ENCODE peak calls at places on chromosome 3, in eight cellular contexts. One of them, this sample, is unnamed.

GRCh38 chr3:24355806-24356205 is 138.8 kb downstream of the THRB start:
- DNase-seq in AG09309: no peak
- DNase-seq in PC-3: no peak
- DNase-seq in CD8-positive, alpha-beta T cell: no peak
- DNase-seq in head of caudate nucleus: no peak
- DNase-seq in cardiac muscle cell: no peak
- DNase-seq in brain microvascular endothelial cell: no peak
- DNase-seq in EL: no peak
- DNase-seq in this sample: no peak

GRCh38 chr3:113560845-113561623 is 28.7 kb downstream of the SIDT1 start:
- DNase-seq in CD8-positive, alpha-beta T cell: no peak
- DNase-seq in cardiac muscle cell: no peak
- DNase-seq in head of caudate nucleus: no peak
- DNase-seq in EL: no peak
- DNase-seq in brain microvascular endothelial cell: no peak
- DNase-seq in AG09309: no peak
- DNase-seq in PC-3: peak
- DNase-seq in this sample: no peak

GRCh38 chr3:104956620-104957345 is 409.9 kb upstream of the ALCAM start:
- DNase-seq in head of caudate nucleus: no peak
- DNase-seq in brain microvascular endothelial cell: no peak
- DNase-seq in PC-3: no peak
- DNase-seq in AG09309: no peak
- DNase-seq in cardiac muscle cell: no peak
- DNase-seq in EL: no peak
- DNase-seq in CD8-positive, alpha-beta T cell: no peak
- DNase-seq in this sample: no peak

GRCh38 chr3:45872569-45872968 is 13.8 kb upstream of the CCR9 start:
- DNase-seq in PC-3: no peak
- DNase-seq in head of caudate nucleus: no peak
- DNase-seq in cardiac muscle cell: no peak
- DNase-seq in brain microvascular endothelial cell: no peak
- DNase-seq in EL: no peak
- DNase-seq in AG09309: no peak
- DNase-seq in CD8-positive, alpha-beta T cell: no peak
- DNase-seq in this sample: no peak

GRCh38 chr3:2511356-2511755 is 412.7 kb downstream of the CNTN4 start:
- DNase-seq in cardiac muscle cell: peak
- DNase-seq in AG09309: no peak
- DNase-seq in PC-3: no peak
- DNase-seq in head of caudate nucleus: peak
- DNase-seq in brain microvascular endothelial cell: no peak
- DNase-seq in EL: no peak
- DNase-seq in CD8-positive, alpha-beta T cell: no peak
- DNase-seq in this sample: peak

GRCh38 chr3:119329551-119329950 is 35.4 kb downstream of the ARHGAP31 start:
- DNase-seq in PC-3: no peak
- DNase-seq in cardiac muscle cell: no peak
- DNase-seq in brain microvascular endothelial cell: no peak
- DNase-seq in AG09309: no peak
- DNase-seq in EL: no peak
- DNase-seq in CD8-positive, alpha-beta T cell: no peak
- DNase-seq in head of caudate nucleus: peak
- DNase-seq in this sample: peak

GRCh38 chr3:166889241-166889640 is 490.9 kb downstream of the ZBBX start:
- DNase-seq in cardiac muscle cell: no peak
- DNase-seq in PC-3: peak
- DNase-seq in CD8-positive, alpha-beta T cell: no peak
- DNase-seq in head of caudate nucleus: no peak
- DNase-seq in brain microvascular endothelial cell: no peak
- DNase-seq in EL: no peak
- DNase-seq in AG09309: no peak
- DNase-seq in this sample: no peak

GRCh38 chr3:32586361-32586760 is 15.7 kb upstream of the DYNC1LI1 start:
- DNase-seq in CD8-positive, alpha-beta T cell: no peak
- DNase-seq in PC-3: no peak
- DNase-seq in head of caudate nucleus: no peak
- DNase-seq in brain microvascular endothelial cell: no peak
- DNase-seq in cardiac muscle cell: no peak
- DNase-seq in EL: no peak
- DNase-seq in AG09309: no peak
- DNase-seq in this sample: peak

GRCh38 chr3:152644478-152644877 is 190.5 kb upstream of the P2RY1 start:
- DNase-seq in PC-3: no peak
- DNase-seq in CD8-positive, alpha-beta T cell: no peak
- DNase-seq in head of caudate nucleus: no peak
- DNase-seq in EL: no peak
- DNase-seq in AG09309: no peak
- DNase-seq in cardiac muscle cell: no peak
- DNase-seq in brain microvascular endothelial cell: no peak
- DNase-seq in this sample: no peak

GRCh38 chr3:108475220-108475782 is 35.1 kb downstream of the MYH15 start:
- DNase-seq in brain microvascular endothelial cell: no peak
- DNase-seq in PC-3: no peak
- DNase-seq in cardiac muscle cell: no peak
- DNase-seq in CD8-positive, alpha-beta T cell: no peak
- DNase-seq in AG09309: no peak
- DNase-seq in head of caudate nucleus: no peak
- DNase-seq in EL: no peak
- DNase-seq in this sample: peak

GRCh38 chr3:184635126-184635525 is 73.5 kb downstream of the EPHB3 start:
- DNase-seq in CD8-positive, alpha-beta T cell: no peak
- DNase-seq in head of caudate nucleus: no peak
- DNase-seq in cardiac muscle cell: peak
- DNase-seq in EL: no peak
- DNase-seq in PC-3: peak
- DNase-seq in AG09309: no peak
- DNase-seq in brain microvascular endothelial cell: no peak
- DNase-seq in this sample: no peak

GRCh38 chr3:40445062-40445461 is 12.1 kb upstream of the RPL14 start:
- DNase-seq in cardiac muscle cell: no peak
- DNase-seq in brain microvascular endothelial cell: no peak
- DNase-seq in AG09309: no peak
- DNase-seq in CD8-positive, alpha-beta T cell: no peak
- DNase-seq in PC-3: no peak
- DNase-seq in head of caudate nucleus: no peak
- DNase-seq in EL: no peak
- DNase-seq in this sample: no peak

GRCh38 chr3:46356909-46357308 is 3.0 kb downstream of the CCR2 start:
- DNase-seq in brain microvascular endothelial cell: no peak
- DNase-seq in AG09309: no peak
- DNase-seq in cardiac muscle cell: no peak
- DNase-seq in EL: no peak
- DNase-seq in PC-3: no peak
- DNase-seq in head of caudate nucleus: no peak
- DNase-seq in CD8-positive, alpha-beta T cell: no peak
- DNase-seq in this sample: no peak

GRCh38 chr3:141486416-141486734 is 452 bp upstream of the RASA2 start:
- DNase-seq in cardiac muscle cell: no peak
- DNase-seq in CD8-positive, alpha-beta T cell: no peak
- DNase-seq in EL: no peak
- DNase-seq in AG09309: no peak
- DNase-seq in head of caudate nucleus: no peak
- DNase-seq in brain microvascular endothelial cell: peak
- DNase-seq in PC-3: peak
- DNase-seq in this sample: no peak

GRCh38 chr3:107884719-107885460 is 205.9 kb downstream of the CD47 start:
- DNase-seq in brain microvascular endothelial cell: no peak
- DNase-seq in CD8-positive, alpha-beta T cell: no peak
- DNase-seq in PC-3: peak
- DNase-seq in EL: peak
- DNase-seq in cardiac muscle cell: no peak
- DNase-seq in head of caudate nucleus: no peak
- DNase-seq in AG09309: peak
- DNase-seq in this sample: no peak

GRCh38 chr3:64157150-64158035 is 67.9 kb downstream of the PRICKLE2 start:
- DNase-seq in brain microvascular endothelial cell: no peak
- DNase-seq in CD8-positive, alpha-beta T cell: no peak
- DNase-seq in AG09309: no peak
- DNase-seq in PC-3: peak
- DNase-seq in EL: no peak
- DNase-seq in cardiac muscle cell: no peak
- DNase-seq in head of caudate nucleus: no peak
- DNase-seq in this sample: no peak

GRCh38 chr3:143653493-143653892 is 194.8 kb downstream of the SLC9A9 start:
- DNase-seq in EL: no peak
- DNase-seq in AG09309: no peak
- DNase-seq in CD8-positive, alpha-beta T cell: no peak
- DNase-seq in cardiac muscle cell: no peak
- DNase-seq in PC-3: no peak
- DNase-seq in head of caudate nucleus: no peak
- DNase-seq in brain microvascular endothelial cell: no peak
- DNase-seq in this sample: no peak

GRCh38 chr3:45582407-45582806 is 12.1 kb upstream of the LIMD1 start:
- DNase-seq in cardiac muscle cell: no peak
- DNase-seq in brain microvascular endothelial cell: no peak
- DNase-seq in EL: peak
- DNase-seq in CD8-positive, alpha-beta T cell: no peak
- DNase-seq in head of caudate nucleus: no peak
- DNase-seq in PC-3: no peak
- DNase-seq in AG09309: no peak
- DNase-seq in this sample: no peak

GRCh38 chr3:13229291-13229949 is 156.2 kb upstream of the IQSEC1 start:
- DNase-seq in AG09309: no peak
- DNase-seq in cardiac muscle cell: no peak
- DNase-seq in brain microvascular endothelial cell: peak
- DNase-seq in head of caudate nucleus: no peak
- DNase-seq in EL: peak
- DNase-seq in CD8-positive, alpha-beta T cell: no peak
- DNase-seq in PC-3: peak
- DNase-seq in this sample: no peak

GRCh38 chr3:197580253-197580691 is 24.5 kb upstream of the BDH1 start:
- DNase-seq in cardiac muscle cell: no peak
- DNase-seq in head of caudate nucleus: no peak
- DNase-seq in PC-3: no peak
- DNase-seq in AG09309: no peak
- DNase-seq in EL: no peak
- DNase-seq in CD8-positive, alpha-beta T cell: no peak
- DNase-seq in brain microvascular endothelial cell: no peak
- DNase-seq in this sample: no peak

GRCh38 chr3:66856555-66856954 is 141.6 kb upstream of the KBTBD8 start:
- DNase-seq in EL: no peak
- DNase-seq in cardiac muscle cell: no peak
- DNase-seq in brain microvascular endothelial cell: no peak
- DNase-seq in AG09309: no peak
- DNase-seq in CD8-positive, alpha-beta T cell: no peak
- DNase-seq in PC-3: no peak
- DNase-seq in head of caudate nucleus: no peak
- DNase-seq in this sample: no peak

GRCh38 chr3:43998841-43999805 is 242.6 kb upstream of the TOPAZ1 start:
- DNase-seq in EL: peak
- DNase-seq in brain microvascular endothelial cell: peak
- DNase-seq in head of caudate nucleus: peak
- DNase-seq in AG09309: no peak
- DNase-seq in cardiac muscle cell: peak
- DNase-seq in CD8-positive, alpha-beta T cell: no peak
- DNase-seq in PC-3: no peak
- DNase-seq in this sample: peak

GRCh38 chr3:59339818-59340217 is 290.0 kb upstream of the CFAP20DC start:
- DNase-seq in PC-3: no peak
- DNase-seq in head of caudate nucleus: no peak
- DNase-seq in AG09309: no peak
- DNase-seq in brain microvascular endothelial cell: no peak
- DNase-seq in cardiac muscle cell: no peak
- DNase-seq in CD8-positive, alpha-beta T cell: no peak
- DNase-seq in EL: no peak
- DNase-seq in this sample: no peak

GRCh38 chr3:100114413-100115030 is at the start of gene FILIP1L:
- DNase-seq in head of caudate nucleus: no peak
- DNase-seq in CD8-positive, alpha-beta T cell: no peak
- DNase-seq in brain microvascular endothelial cell: no peak
- DNase-seq in AG09309: no peak
- DNase-seq in EL: no peak
- DNase-seq in cardiac muscle cell: no peak
- DNase-seq in PC-3: no peak
- DNase-seq in this sample: no peak

GRCh38 chr3:15812183-15812582 is 14.4 kb upstream of the ANKRD28 start:
- DNase-seq in brain microvascular endothelial cell: no peak
- DNase-seq in EL: peak
- DNase-seq in CD8-positive, alpha-beta T cell: no peak
- DNase-seq in cardiac muscle cell: no peak
- DNase-seq in PC-3: peak
- DNase-seq in head of caudate nucleus: no peak
- DNase-seq in AG09309: no peak
- DNase-seq in this sample: peak

GRCh38 chr3:23002846-23003800 is 200.0 kb upstream of the UBE2E2 start:
- DNase-seq in cardiac muscle cell: no peak
- DNase-seq in EL: no peak
- DNase-seq in head of caudate nucleus: peak
- DNase-seq in PC-3: peak
- DNase-seq in CD8-positive, alpha-beta T cell: no peak
- DNase-seq in AG09309: no peak
- DNase-seq in brain microvascular endothelial cell: peak
- DNase-seq in this sample: peak

GRCh38 chr3:115788921-115789470 is 165.7 kb downstream of the GAP43 start:
- DNase-seq in CD8-positive, alpha-beta T cell: no peak
- DNase-seq in brain microvascular endothelial cell: peak
- DNase-seq in head of caudate nucleus: no peak
- DNase-seq in PC-3: peak
- DNase-seq in AG09309: peak
- DNase-seq in cardiac muscle cell: no peak
- DNase-seq in EL: peak
- DNase-seq in this sample: no peak

GRCh38 chr3:188166471-188166870 is 12.5 kb downstream of the LPP start:
- DNase-seq in CD8-positive, alpha-beta T cell: no peak
- DNase-seq in head of caudate nucleus: no peak
- DNase-seq in PC-3: no peak
- DNase-seq in EL: no peak
- DNase-seq in AG09309: no peak
- DNase-seq in cardiac muscle cell: no peak
- DNase-seq in brain microvascular endothelial cell: no peak
- DNase-seq in this sample: no peak

This sample was measured in midbrain.